ENCODE peak calls at places on chromosomes 12 and 14, in eight cellular contexts. O is natural killer cell; B is PC-3; P is A549; I is transverse colon; H is CD8-positive, alpha-beta T cell; W is fibroblast of the aortic adventitia; Z is neural crest cell. U is an unnamed sample.

GRCh38 chr12:130818381-130819247 is 20.4 kb downstream of the STX2 start:
- DNase-seq in O (peak), B (peak), P (peak), I (peak), H (peak), W (peak), Z (peak), U (peak)

GRCh38 chr12:7486512-7486911 is 17.1 kb downstream of the CD163 start:
- DNase-seq in Z (no peak), B (no peak), W (no peak), H (no peak), O (no peak), I (no peak), P (no peak), U (no peak)

GRCh38 chr12:10098762-10099161 is at the start of gene CLEC1A:
- DNase-seq in B (no peak), O (no peak), W (no peak), P (no peak), Z (no peak), H (no peak), I (no peak), U (no peak)

GRCh38 chr12:71799105-71799504 is 40.5 kb upstream of the TBC1D15 start:
- DNase-seq in O (no peak), H (no peak), P (no peak), W (peak), B (peak), Z (no peak), I (no peak), U (no peak)

GRCh38 chr14:55127491-55127951 is 1.5 kb upstream of the LGALS3 start:
- DNase-seq in W (peak), O (no peak), B (peak), P (peak), Z (no peak), H (no peak), I (peak), U (no peak)

GRCh38 chr12:116346751-116347150 is 69.3 kb upstream of the MED13L start:
- DNase-seq in P (peak), H (no peak), W (peak), I (no peak), B (peak), O (no peak), Z (no peak), U (no peak)

GRCh38 chr12:126636798-126637197 is 1571.6 kb downstream of the AACS start:
- DNase-seq in W (no peak), I (no peak), H (no peak), Z (no peak), B (no peak), P (no peak), O (no peak), U (no peak)

GRCh38 chr12:122422769-122423257 is 344 bp upstream of the CLIP1 start:
- DNase-seq in H (peak), W (peak), O (no peak), I (peak), B (peak), P (peak), Z (no peak), U (no peak)

GRCh38 chr12:16530268-16530865 is 75.6 kb downstream of the LMO3 start:
- DNase-seq in I (no peak), P (no peak), H (no peak), Z (no peak), W (no peak), B (no peak), O (no peak), U (no peak)

GRCh38 chr12:57138526-57139272 is 8.7 kb downstream of the LRP1-AS start:
- DNase-seq in I (peak), B (no peak), O (no peak), H (no peak), W (peak), Z (no peak), P (no peak), U (no peak)

GRCh38 chr12:99498756-99499155 is 148.8 kb upstream of the GARIN6 start:
- DNase-seq in P (peak), O (no peak), I (no peak), Z (no peak), W (no peak), H (no peak), B (peak), U (no peak)

GRCh38 chr14:105021656-105022275 is 883 bp upstream of the CDCA4 start:
- DNase-seq in Z (peak), O (no peak), H (peak), W (no peak), I (peak), P (peak), B (peak), U (no peak)

GRCh38 chr12:118190266-118190665 is 54.3 kb downstream of the PEBP1 start:
- DNase-seq in W (peak), Z (peak), I (no peak), O (no peak), H (no peak), P (no peak), B (no peak), U (no peak)

GRCh38 chr12:25155031-25155576 is 39.9 kb downstream of the DNAI7 start:
- DNase-seq in W (peak), I (no peak), P (peak), O (no peak), Z (no peak), H (no peak), B (peak), U (peak)

GRCh38 chr12:84315926-84316325 is 596.7 kb downstream of the SLC6A15 start:
- DNase-seq in W (no peak), H (no peak), P (no peak), B (no peak), I (no peak), O (no peak), Z (no peak), U (no peak)

GRCh38 chr12:111446044-111446581 is 40.4 kb downstream of the SH2B3 start:
- DNase-seq in B (no peak), I (peak), Z (no peak), O (no peak), H (no peak), P (no peak), W (peak), U (no peak)

GRCh38 chr14:34041220-34041619 is 90.3 kb upstream of the EGLN3 start:
- DNase-seq in W (no peak), H (no peak), O (no peak), I (no peak), P (no peak), Z (no peak), B (no peak), U (no peak)

GRCh38 chr12:14723763-14724162 is 27.4 kb upstream of the GUCY2C start:
- DNase-seq in P (peak), H (peak), Z (peak), O (peak), W (peak), B (peak), I (peak), U (peak)

GRCh38 chr12:89351489-89352241 is 636 bp downstream of the DUSP6 start:
- DNase-seq in Z (peak), P (peak), W (peak), I (peak), H (peak), O (peak), B (no peak), U (peak)

GRCh38 chr12:132610051-132610759 is at the start of gene LRCOL1:
- DNase-seq in O (no peak), P (no peak), W (peak), H (no peak), B (no peak), I (no peak), Z (no peak), U (no peak)

GRCh38 chr14:102170061-102170460 is 30.4 kb downstream of the WDR20 start:
- DNase-seq in H (no peak), I (no peak), O (no peak), Z (no peak), B (no peak), W (no peak), P (no peak), U (no peak)

GRCh38 chr12:12723681-12724420 is 6.7 kb downstream of the CDKN1B start:
- DNase-seq in I (peak), Z (peak), P (peak), W (peak), H (peak), O (peak), B (peak), U (peak)

GRCh38 chr12:56119361-56119796 is 1.3 kb downstream of the ZC3H10 start:
- DNase-seq in I (peak), B (peak), O (no peak), H (peak), P (peak), Z (peak), W (peak), U (peak)

GRCh38 chr12:29350080-29350479 is 30.9 kb downstream of the ERGIC2 start:
- DNase-seq in O (no peak), P (peak), Z (no peak), H (no peak), W (peak), B (peak), I (no peak), U (no peak)

GRCh38 chr14:57834001-57834598 is 31.8 kb downstream of the SLC35F4 start:
- DNase-seq in I (no peak), B (peak), Z (no peak), O (no peak), W (no peak), P (no peak), H (no peak), U (no peak)

GRCh38 chr14:57833304-57833703 is 32.6 kb downstream of the SLC35F4 start:
- DNase-seq in W (peak), P (peak), B (peak), Z (no peak), I (no peak), O (no peak), H (no peak), U (no peak)

GRCh38 chr14:57835751-57836150 is 30.1 kb downstream of the SLC35F4 start:
- DNase-seq in Z (no peak), P (no peak), B (no peak), W (peak), I (no peak), H (no peak), O (no peak), U (no peak)

GRCh38 chr14:57834961-57835360 is 30.9 kb downstream of the SLC35F4 start:
- DNase-seq in P (no peak), B (no peak), W (no peak), Z (no peak), O (no peak), H (no peak), I (no peak), U (no peak)

DNA sequence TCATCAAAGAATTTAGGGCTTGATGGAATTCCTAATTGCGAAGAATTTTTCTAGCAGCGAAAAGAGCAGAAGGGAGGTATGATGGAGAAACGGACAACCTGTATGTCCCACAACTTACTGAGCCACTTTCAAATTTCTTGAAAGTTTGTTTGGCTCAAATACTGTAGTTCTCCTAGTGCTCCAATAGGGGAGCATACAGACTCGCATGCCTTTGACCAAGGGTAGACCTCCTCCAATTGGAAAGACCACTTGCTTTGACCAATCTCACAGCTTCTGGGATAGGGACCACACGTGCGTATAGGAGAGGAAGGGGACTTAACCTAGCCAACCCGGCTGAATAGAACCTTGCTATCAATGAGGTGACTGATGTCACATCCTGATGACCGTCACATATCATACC is 28.6 kb downstream of the SLC35F4 start:
- DNase-seq in W (no peak), B (no peak), I (no peak), O (no peak), H (no peak), Z (no peak), P (no peak), U (no peak)
- TF ChIP-seq CTCF in W (no peak), B (peak), I (no peak), O (no peak), H (no peak), Z (no peak), P (no peak), U (no peak)

GRCh38 chr14:35940291-35940690 is 114.2 kb downstream of the BRMS1L start:
- DNase-seq in H (no peak), O (no peak), I (no peak), B (no peak), Z (no peak), W (no peak), P (no peak), U (no peak)

GRCh38 chr14:35949933-35950332 is 123.8 kb downstream of the BRMS1L start:
- DNase-seq in P (peak), I (no peak), O (no peak), B (peak), Z (no peak), W (no peak), H (no peak), U (no peak)

DNA sequence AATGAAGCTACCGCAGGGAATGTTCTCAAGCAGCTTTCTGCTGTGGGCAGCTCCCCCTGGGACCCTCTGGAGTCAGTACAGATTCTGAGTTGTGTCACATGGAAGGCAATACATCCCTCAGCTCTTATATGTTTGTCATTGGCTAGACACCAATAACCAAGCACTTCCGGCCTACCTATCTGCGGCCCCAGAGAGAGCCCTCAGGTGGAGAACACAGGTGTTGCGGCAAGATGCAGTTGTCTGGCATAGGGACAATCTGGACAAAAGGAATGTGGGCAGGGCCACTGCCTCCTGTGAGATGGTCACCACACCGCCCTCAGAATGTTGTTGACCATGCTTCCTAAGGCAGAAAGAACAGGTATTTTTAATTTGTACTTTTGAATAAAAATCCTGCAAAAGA is 118.7 kb downstream of the BRMS1L start:
- DNase-seq in W (no peak), P (peak), B (peak), I (peak), H (no peak), Z (no peak), O (no peak), U (no peak)
- TF ChIP-seq CTCF in W (no peak), P (peak), B (peak), I (peak), H (no peak), Z (peak), O (no peak), U (no peak)

GRCh38 chr14:35261774-35262173 is 30.4 kb upstream of the PSMA6 start:
- DNase-seq in O (no peak), H (no peak), B (no peak), W (peak), I (no peak), Z (no peak), P (peak), U (no peak)
- TF ChIP-seq CTCF in O (no peak), H (no peak), B (peak), W (peak), I (no peak), Z (no peak), P (no peak), U (peak)

GRCh38 chr14:73461478-73462077 is 3.2 kb upstream of the NUMB start:
- DNase-seq in O (no peak), P (no peak), I (no peak), B (no peak), Z (no peak), W (no peak), H (no peak), U (no peak)
- TF ChIP-seq CTCF in O (no peak), P (no peak), I (no peak), B (no peak), Z (no peak), W (no peak), H (no peak), U (no peak)

GRCh38 chr12:47408171-47408871 is 297.5 kb downstream of the RPAP3 start:
- DNase-seq in O (no peak), I (peak), B (peak), Z (no peak), W (no peak), H (no peak), P (peak), U (peak)
- TF ChIP-seq CTCF in O (no peak), I (no peak), B (peak), Z (no peak), W (no peak), H (peak), P (peak), U (peak)

GRCh38 chr14:29927596-29928341 is at the start of gene PRKD1:
- DNase-seq in P (peak), O (no peak), B (peak), W (peak), Z (peak), I (peak), H (no peak), U (peak)
- TF ChIP-seq CTCF in P (no peak), O (no peak), B (no peak), W (peak), Z (peak), I (no peak), H (no peak), U (peak)

GRCh38 chr14:75926431-75926830 is 55.4 kb downstream of the TGFB3 start:
- DNase-seq in H (no peak), Z (no peak), I (no peak), W (no peak), P (no peak), B (peak), O (no peak), U (no peak)
- TF ChIP-seq CTCF in H (no peak), Z (peak), I (no peak), W (no peak), P (no peak), B (peak), O (no peak), U (no peak)

U was measured in B cell.